ENCODE peak calls at places on chromosomes 5 and 9, in nine cellular contexts. R is dorsolateral prefrontal cortex; T is coronary artery; U is lung; D is stimulated activated naive CD8-positive, alpha-beta T cell treated with anti-CD3 and anti-CD28 coated beads, Interleukin-15, amount 100 ng/mL, for 72 hours; E is WTC11; Q is RCC 7860; M is NCI-H1694 treated with DMSO at 0.1 percent for 48 hours; A is heart left ventricle. Z is an unnamed sample.

GRCh38 chr5:177308740-177309139 is 3.0 kb downstream of the MXD3 start:
- DNase-seq in R (no peak), T (no peak), U (no peak), D (no peak), E (no peak), Q (no peak), M (no peak), A (no peak), Z (no peak)

GRCh38 chr9:99026271-99026955 is 78.5 kb upstream of the TGFBR1 start:
- DNase-seq in R (no peak), T (no peak), U (no peak), D (no peak), E (no peak), Q (no peak), M (no peak), A (no peak), Z (no peak)

GRCh38 chr9:21392270-21392669 is 7.1 kb upstream of the IFNA2 start:
- DNase-seq in R (no peak), T (no peak), U (no peak), D (no peak), E (no peak), Q (peak), M (no peak), A (no peak), Z (no peak)

GRCh38 chr5:42840279-42840678 is 28.6 kb upstream of the SELENOP start:
- DNase-seq in R (no peak), T (no peak), U (peak), D (no peak), E (no peak), Q (no peak), M (no peak), A (peak), Z (no peak)

GRCh38 chr9:18463991-18464390 is 10.0 kb upstream of the ADAMTSL1 start:
- DNase-seq in R (no peak), T (no peak), U (no peak), D (no peak), E (no peak), Q (peak), M (no peak), A (no peak), Z (no peak)

GRCh38 chr5:140998921-140999410 is 32.7 kb downstream of the PCDHAC2 start:
- DNase-seq in R (no peak), T (no peak), U (no peak), D (no peak), E (no peak), Q (no peak), M (no peak), A (no peak), Z (no peak)

GRCh38 chr5:137128012-137128411 is 371.1 kb downstream of the SPOCK1 start:
- DNase-seq in R (no peak), T (no peak), U (no peak), D (no peak), E (no peak), Q (no peak), M (no peak), A (no peak), Z (no peak)

GRCh38 chr9:9108641-9109040 is 1309.1 kb upstream of the DMAC1 start:
- DNase-seq in R (no peak), T (no peak), U (no peak), D (no peak), E (peak), Q (no peak), M (no peak), A (no peak), Z (no peak)

GRCh38 chr9:94900222-94901018 is 173.9 kb downstream of the AOPEP start:
- DNase-seq in R (no peak), T (no peak), U (no peak), D (no peak), E (no peak), Q (peak), M (no peak), A (no peak), Z (no peak)

GRCh38 chr5:140417235-140417634 is 15.6 kb downstream of the ANKHD1 start:
- DNase-seq in R (no peak), T (no peak), U (no peak), D (no peak), E (no peak), Q (no peak), M (no peak), A (no peak), Z (no peak)

GRCh38 chr5:114789773-114790402 is 379.8 kb downstream of the TRIM36 start:
- DNase-seq in R (no peak), T (no peak), U (no peak), D (no peak), E (no peak), Q (peak), M (no peak), A (no peak), Z (peak)

GRCh38 chr5:178209334-178210072 is 5.2 kb downstream of the HNRNPAB start:
- DNase-seq in R (no peak), T (peak), U (no peak), D (no peak), E (peak), Q (no peak), M (no peak), A (no peak), Z (no peak)

GRCh38 chr5:181051841-181052525 is 11.9 kb downstream of the BTNL9 start:
- DNase-seq in R (no peak), T (no peak), U (no peak), D (no peak), E (peak), Q (no peak), M (no peak), A (no peak), Z (no peak)

GRCh38 chr9:120723547-120723946 is 9.3 kb upstream of the MEGF9 start:
- DNase-seq in R (no peak), T (peak), U (no peak), D (no peak), E (no peak), Q (no peak), M (no peak), A (no peak), Z (no peak)

GRCh38 chr5:28414619-28415018 is 1376.2 kb upstream of the CDH9 start:
- DNase-seq in R (no peak), T (no peak), U (no peak), D (no peak), E (no peak), Q (no peak), M (no peak), A (no peak), Z (no peak)

GRCh38 chr9:29198861-29199260 is 1625.6 kb upstream of the C9orf72 start:
- DNase-seq in R (no peak), T (no peak), U (no peak), D (no peak), E (no peak), Q (no peak), M (no peak), A (no peak), Z (no peak)

GRCh38 chr5:106386287-106386686 is 1284.5 kb downstream of the EFNA5 start:
- DNase-seq in R (no peak), T (no peak), U (no peak), D (no peak), E (no peak), Q (no peak), M (no peak), A (no peak), Z (no peak)

GRCh38 chr9:34381323-34381722 is 4.6 kb upstream of the MYORG start:
- DNase-seq in R (peak), T (peak), U (no peak), D (peak), E (peak), Q (no peak), M (no peak), A (peak), Z (no peak)

GRCh38 chr9:130260816-130261765 is 4.5 kb upstream of the HMCN2 start:
- DNase-seq in R (no peak), T (no peak), U (no peak), D (no peak), E (no peak), Q (no peak), M (no peak), A (no peak), Z (no peak)

GRCh38 chr9:14690986-14691730 is 2.1 kb downstream of the ZDHHC21 start:
- DNase-seq in R (no peak), T (no peak), U (no peak), D (no peak), E (no peak), Q (no peak), M (no peak), A (no peak), Z (no peak)

GRCh38 chr5:71471193-71471592 is 15.7 kb downstream of the BDP1 start:
- DNase-seq in R (no peak), T (no peak), U (no peak), D (no peak), E (no peak), Q (no peak), M (no peak), A (no peak), Z (no peak)